ENCODE peak calls at places on chromosomes 5 and 9, in nine cellular contexts. U, S, W, N, A, H, I, P and K are unnamed samples.

GRCh38 chr5:887947-888640 is 4.5 kb downstream of the BRD9 start:
- DNase-seq in U (no peak), S (no peak), W (no peak), N (no peak), A (no peak), H (peak), I (no peak), P (no peak), K (no peak)

GRCh38 chr5:6785861-6786180 is 72.6 kb downstream of the TENT4A start:
- DNase-seq in U (no peak), S (no peak), W (no peak), N (no peak), A (no peak), H (no peak), I (no peak), P (no peak), K (no peak)

GRCh38 chr9:26656003-26656940 is 236.3 kb downstream of the CAAP1 start:
- DNase-seq in U (peak), S (peak), W (no peak), N (peak), A (no peak), H (no peak), I (peak), P (no peak), K (peak)

GRCh38 chr9:24602687-24603352 is 57.1 kb upstream of the IZUMO3 start:
- DNase-seq in U (no peak), S (no peak), W (no peak), N (peak), A (no peak), H (no peak), I (no peak), P (no peak), K (no peak)

GRCh38 chr5:142385194-142385593 is 60.4 kb upstream of the SPRY4 start:
- DNase-seq in U (no peak), S (peak), W (no peak), N (no peak), A (no peak), H (no peak), I (no peak), P (no peak), K (peak)

GRCh38 chr5:68251804-68252648 is 36.5 kb downstream of the PIK3R1 start:
- DNase-seq in U (no peak), S (peak), W (no peak), N (no peak), A (no peak), H (no peak), I (no peak), P (no peak), K (no peak)

GRCh38 chr5:38867071-38867790 is 21.4 kb downstream of the OSMR start:
- DNase-seq in U (no peak), S (no peak), W (no peak), N (no peak), A (no peak), H (no peak), I (no peak), P (no peak), K (no peak)

GRCh38 chr5:10059611-10060379 is 189.9 kb downstream of the ATPSCKMT start:
- DNase-seq in U (no peak), S (no peak), W (no peak), N (no peak), A (no peak), H (no peak), I (no peak), P (no peak), K (no peak)

GRCh38 chr9:70576121-70576520 is 161.7 kb upstream of the KLF9 start:
- DNase-seq in U (no peak), S (no peak), W (no peak), N (no peak), A (no peak), H (no peak), I (no peak), P (no peak), K (no peak)

GRCh38 chr5:169080352-169080938 is 220.5 kb downstream of the SLIT3 start:
- DNase-seq in U (no peak), S (no peak), W (no peak), N (no peak), A (no peak), H (peak), I (peak), P (no peak), K (no peak)

GRCh38 chr5:72464071-72464470 is 43.1 kb downstream of the ZNF366 start:
- DNase-seq in U (no peak), S (no peak), W (no peak), N (no peak), A (no peak), H (no peak), I (no peak), P (no peak), K (no peak)

GRCh38 chr5:163506726-163507125 is 1.3 kb downstream of the MAT2B start:
- DNase-seq in U (peak), S (peak), W (no peak), N (peak), A (no peak), H (no peak), I (no peak), P (no peak), K (peak)